ENCODE peak calls at places on chromosomes 13 and 19, in five cellular contexts. P, Y, R, X and F are unnamed samples.

GRCh38 chr13:76759877-76760276 is 126.3 kb downstream of the KCTD12 start:
- DNase-seq in P (no peak), Y (no peak), R (no peak), X (no peak), F (no peak)

GRCh38 chr19:40362160-40362559 is 13.7 kb downstream of the PLD3 start:
- DNase-seq in P (no peak), Y (no peak), R (no peak), X (no peak), F (no peak)

GRCh38 chr19:49157445-49158224 is at the start of gene TRPM4:
- DNase-seq in P (peak), Y (peak), R (peak), X (peak), F (peak)

GRCh38 chr13:47250141-47250540 is 353.3 kb upstream of the HTR2A start:
- DNase-seq in P (peak), Y (peak), R (no peak), X (no peak), F (no peak)

GRCh38 chr19:42653841-42654240 is 59.1 kb upstream of the CEACAM8 start:
- DNase-seq in P (no peak), Y (no peak), R (no peak), X (no peak), F (no peak)

GRCh38 chr19:16327911-16328823 is 3.5 kb downstream of the KLF2 start:
- DNase-seq in P (peak), Y (peak), R (peak), X (no peak), F (no peak)

GRCh38 chr13:95100525-95101121 is 200.6 kb downstream of the ABCC4 start:
- DNase-seq in P (no peak), Y (no peak), R (no peak), X (no peak), F (no peak)

GRCh38 chr13:43475135-43475534 is 311.6 kb downstream of the ENOX1 start:
- DNase-seq in P (no peak), Y (no peak), R (no peak), X (no peak), F (no peak)